ENCODE peak calls at places on chromosome 9, in four cellular contexts. Z is HuH-7.5, H is MM.1S, J is endodermal cell. G is an unnamed sample.

GRCh38 chr9:106177216-106177615 is 482.9 kb downstream of the TMEM38B start:
- DNase-seq in Z (no peak), H (no peak), J (no peak), G (no peak)

GRCh38 chr9:37911271-37911681 is 7.3 kb upstream of the SLC25A51 start:
- DNase-seq in Z (no peak), H (no peak), J (no peak), G (no peak)

GRCh38 chr9:130226112-130226511 is 39.4 kb upstream of the HMCN2 start:
- DNase-seq in Z (no peak), H (no peak), J (no peak), G (no peak)

GRCh38 chr9:37574241-37574721 is 1.9 kb downstream of the FBXO10 start:
- DNase-seq in Z (no peak), H (no peak), J (no peak), G (no peak)

GRCh38 chr9:2802494-2802921 is 41.4 kb downstream of the PUM3 start:
- DNase-seq in Z (no peak), H (no peak), J (no peak), G (no peak)

GRCh38 chr9:89996106-89996505 is 391.3 kb downstream of the GADD45G start:
- DNase-seq in Z (no peak), H (no peak), J (peak), G (no peak)

GRCh38 chr9:134887219-134887618 is 6.6 kb downstream of the FCN2 start:
- DNase-seq in Z (no peak), H (no peak), J (no peak), G (no peak)

GRCh38 chr9:127919253-127919815 is 2.5 kb upstream of the ST6GALNAC4 start:
- DNase-seq in Z (no peak), H (no peak), J (no peak), G (peak)

GRCh38 chr9:77981907-77982306 is 49.7 kb downstream of the GNAQ start:
- DNase-seq in Z (no peak), H (no peak), J (no peak), G (no peak)

GRCh38 chr9:109251080-109251775 is 69.6 kb downstream of the EPB41L4B start:
- DNase-seq in Z (peak), H (no peak), J (no peak), G (peak)

GRCh38 chr9:15401266-15401665 is 21.4 kb upstream of the SNAPC3 start:
- DNase-seq in Z (no peak), H (no peak), J (no peak), G (no peak)

GRCh38 chr9:30670805-30671562 is 1713.5 kb upstream of the ACO1 start:
- DNase-seq in Z (no peak), H (no peak), J (no peak), G (no peak)

GRCh38 chr9:11206925-11207324 is 594.1 kb upstream of the PTPRD start:
- DNase-seq in Z (no peak), H (no peak), J (no peak), G (no peak)

G was measured in AG08395.